ENCODE peak calls at places on chromosome 12, in six cellular contexts. F is sigmoid colon, Q is AG10803, E is GM12864, R is GM06990, Z is mesothelial cell of epicardium. H is an unnamed sample.

GRCh38 chr12:68118096-68118755 is 41.3 kb downstream of the IFNG start:
- DNase-seq in R (no peak), F (no peak), E (no peak), Z (no peak), Q (no peak), H (no peak)

GRCh38 chr12:22499445-22499844 is 44.9 kb downstream of the C2CD5 start:
- DNase-seq in F (no peak), R (no peak), E (no peak), Z (no peak), Q (no peak), H (no peak)

GRCh38 chr12:54879132-54879531 is 24.8 kb downstream of the MUCL1 start:
- DNase-seq in Z (no peak), F (no peak), R (no peak), Q (peak), E (no peak), H (no peak)

GRCh38 chr12:119176267-119177055 is 2.3 kb upstream of the HSPB8 start:
- DNase-seq in Z (peak), R (no peak), E (no peak), Q (peak), F (peak), H (peak)

GRCh38 chr12:16153273-16153672 is 124.2 kb downstream of the SLC15A5 start:
- DNase-seq in F (no peak), E (no peak), R (no peak), Z (no peak), Q (no peak), H (no peak)

GRCh38 chr12:111174283-111175108 is 194.4 kb downstream of the PHETA1 start:
- DNase-seq in R (no peak), Q (no peak), Z (no peak), E (no peak), F (no peak), H (peak)

GRCh38 chr12:54011665-54012532 is 3.1 kb downstream of the HOXC8 start:
- DNase-seq in R (no peak), F (no peak), E (no peak), Q (no peak), Z (no peak), H (no peak)

GRCh38 chr12:39846971-39847661 is 227.5 kb upstream of the ABCD2 start:
- DNase-seq in E (no peak), F (no peak), Q (peak), R (no peak), Z (no peak), H (peak)

GRCh38 chr12:76820888-76821482 is 57.1 kb downstream of the ZDHHC17 start:
- DNase-seq in Q (peak), R (no peak), F (no peak), Z (no peak), E (no peak), H (peak)

GRCh38 chr12:22974865-22975264 is 349.9 kb downstream of the ETNK1 start:
- DNase-seq in F (no peak), Z (no peak), E (no peak), Q (peak), R (no peak), H (peak)

GRCh38 chr12:7642876-7643309 is 22.8 kb downstream of the APOBEC1 start:
- DNase-seq in Q (no peak), E (peak), Z (no peak), R (no peak), F (no peak), H (peak)
- TF ChIP-seq CTCF in Q (peak), E (peak), Z (peak), R (peak), F (no peak), H (peak)

GRCh38 chr12:106680280-106680679 is 94.2 kb upstream of the RIC8B start:
- DNase-seq in E (no peak), Z (no peak), F (no peak), Q (no peak), R (no peak), H (no peak)

GRCh38 chr12:106684497-106684896 is 90.0 kb upstream of the RIC8B start:
- DNase-seq in R (no peak), E (no peak), F (no peak), Z (no peak), Q (no peak), H (no peak)

GRCh38 chr12:106685381-106685780 is 89.1 kb upstream of the RIC8B start:
- DNase-seq in F (no peak), Q (no peak), E (no peak), R (no peak), Z (no peak), H (no peak)

GRCh38 chr12:106681210-106681609 is 93.3 kb upstream of the RIC8B start:
- DNase-seq in Q (no peak), Z (no peak), R (no peak), E (no peak), F (no peak), H (no peak)

DNA sequence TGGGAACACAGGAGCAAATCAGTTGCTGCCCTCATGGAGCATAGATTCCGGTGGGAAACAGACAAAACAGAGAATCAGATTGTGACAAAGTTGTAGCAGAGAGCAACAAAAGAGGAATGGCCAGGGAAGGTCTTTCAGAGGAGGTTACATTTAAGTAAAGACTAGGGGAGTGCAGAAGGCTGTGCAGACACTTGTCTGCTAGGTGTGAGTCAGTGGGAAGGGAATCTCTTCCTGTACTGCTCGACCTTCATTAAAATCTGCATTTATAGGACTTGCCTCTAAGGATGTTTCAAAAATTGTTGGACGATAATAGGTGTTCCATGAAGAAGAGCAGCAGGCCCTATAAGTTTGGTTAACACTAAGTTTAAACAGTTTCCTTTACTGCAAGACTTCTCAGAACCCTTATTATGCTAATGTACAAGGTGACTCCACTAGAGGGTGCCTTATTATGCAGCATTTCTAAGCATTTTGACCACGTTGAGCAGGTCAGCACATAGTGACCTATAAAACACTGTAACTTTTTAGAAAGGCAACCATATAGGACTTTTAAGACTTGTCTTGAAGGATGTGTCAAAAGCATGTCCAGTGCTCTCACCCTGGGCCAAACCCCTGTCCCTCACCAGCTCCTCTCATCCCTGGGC is 91.8 kb upstream of the RIC8B start:
- DNase-seq in F (no peak), Z (no peak), Q (peak), E (peak), R (no peak), H (peak)
- TF ChIP-seq CTCF in F (no peak), Z (no peak), Q (peak), E (peak), R (peak), H (no peak)

DNA sequence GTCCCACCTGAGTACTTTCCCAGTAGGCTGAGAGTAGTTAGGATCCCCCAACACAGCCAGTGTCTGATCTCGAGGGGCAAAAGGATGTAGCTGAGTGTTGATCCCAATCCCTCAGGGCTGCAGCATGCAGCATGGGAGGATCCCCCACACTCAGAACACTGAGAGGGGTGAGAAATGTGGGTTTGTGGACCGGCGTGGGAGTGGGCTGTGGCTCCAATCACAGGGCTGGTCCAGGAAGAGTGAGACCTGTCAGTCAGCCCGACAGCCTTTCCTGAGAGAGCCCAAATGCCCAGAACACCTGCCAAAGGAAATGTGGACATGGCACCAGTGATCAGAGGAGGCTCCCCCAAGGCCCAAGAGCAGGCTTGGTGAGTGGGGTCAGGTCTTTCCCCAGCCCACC is 228.3 kb upstream of the MGAT4C start:
- DNase-seq in Z (no peak), Q (no peak), F (peak), R (no peak), E (no peak), H (no peak)
- TF ChIP-seq CTCF in Z (no peak), Q (no peak), F (no peak), R (no peak), E (no peak), H (no peak)

DNA sequence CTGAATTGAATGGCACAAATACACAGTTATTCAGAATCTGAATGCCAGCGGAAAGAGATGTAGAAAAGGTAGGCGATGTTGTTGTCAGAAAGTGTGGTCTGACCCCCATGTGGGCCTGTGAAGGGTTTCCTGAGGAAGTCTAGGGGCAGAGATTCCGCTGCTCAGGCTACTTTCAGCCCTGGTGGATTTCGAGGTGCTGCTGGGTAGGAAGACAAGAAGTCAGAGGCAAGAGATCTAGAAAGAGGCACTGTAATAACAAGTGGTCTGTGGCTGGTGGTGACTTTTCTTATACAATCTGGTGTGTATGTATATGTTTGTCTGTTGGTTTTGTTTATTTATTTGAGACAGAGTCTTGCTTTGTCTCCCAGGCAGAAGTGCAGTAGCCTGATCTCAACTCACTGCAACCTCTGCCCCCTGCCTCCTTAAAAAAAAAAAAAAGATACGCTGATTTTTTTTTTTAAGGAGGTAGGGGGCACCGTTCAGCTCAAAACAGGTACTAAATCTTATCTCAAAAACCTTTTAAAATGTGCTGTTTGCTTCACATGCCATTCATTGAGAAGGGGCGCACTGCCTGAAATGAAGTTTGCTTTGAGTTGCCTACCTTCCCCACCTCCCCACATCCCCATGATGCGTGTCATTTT is 27.1 kb upstream of the MANSC4 start:
- DNase-seq in F (no peak), R (no peak), Z (no peak), E (no peak), Q (no peak), H (no peak)
- TF ChIP-seq CTCF in F (no peak), R (peak), Z (no peak), E (no peak), Q (no peak), H (no peak)

GRCh38 chr12:121837680-121838079 is 21.0 kb downstream of the HPD start:
- DNase-seq in Q (no peak), Z (no peak), F (no peak), E (no peak), R (no peak), H (no peak)
- TF ChIP-seq CTCF in Q (peak), Z (no peak), F (no peak), E (no peak), R (peak), H (no peak)

DNA sequence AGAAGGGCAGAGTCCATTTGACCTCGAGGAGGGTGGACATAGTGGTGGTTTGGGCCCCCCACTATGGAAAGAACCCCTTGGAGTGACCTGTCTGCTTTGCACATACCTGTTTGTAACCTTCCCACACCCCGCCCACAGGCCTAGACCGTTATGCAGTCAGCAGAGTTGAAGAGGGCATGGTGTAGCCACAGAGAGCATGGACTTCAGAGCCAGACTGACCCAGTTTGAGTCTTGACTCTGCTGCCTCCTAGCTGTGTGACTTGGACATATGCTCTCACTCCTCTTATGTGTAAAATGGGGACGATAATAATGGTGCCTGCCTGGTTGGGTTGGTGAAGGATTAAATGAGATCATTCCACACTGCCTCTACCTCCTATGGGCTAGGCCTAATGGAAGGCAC is 40.9 kb upstream of the NOS1 start:
- DNase-seq in E (no peak), R (no peak), F (no peak), Q (no peak), Z (no peak), H (no peak)
- TF ChIP-seq CTCF in E (no peak), R (no peak), F (no peak), Q (no peak), Z (no peak), H (no peak)

GRCh38 chr12:59020541-59020940 is 100.2 kb upstream of the LRIG3 start:
- DNase-seq in Z (no peak), Q (peak), E (no peak), F (no peak), R (no peak), H (no peak)

GRCh38 chr12:59027199-59027598 is 106.9 kb upstream of the LRIG3 start:
- DNase-seq in R (no peak), E (no peak), F (no peak), Z (no peak), Q (no peak), H (no peak)

GRCh38 chr12:59023861-59024424 is 103.6 kb upstream of the LRIG3 start:
- DNase-seq in E (no peak), Q (peak), R (no peak), F (no peak), Z (no peak), H (no peak)
- TF ChIP-seq CTCF in E (no peak), Q (no peak), R (no peak), F (no peak), Z (no peak), H (no peak)

DNA sequence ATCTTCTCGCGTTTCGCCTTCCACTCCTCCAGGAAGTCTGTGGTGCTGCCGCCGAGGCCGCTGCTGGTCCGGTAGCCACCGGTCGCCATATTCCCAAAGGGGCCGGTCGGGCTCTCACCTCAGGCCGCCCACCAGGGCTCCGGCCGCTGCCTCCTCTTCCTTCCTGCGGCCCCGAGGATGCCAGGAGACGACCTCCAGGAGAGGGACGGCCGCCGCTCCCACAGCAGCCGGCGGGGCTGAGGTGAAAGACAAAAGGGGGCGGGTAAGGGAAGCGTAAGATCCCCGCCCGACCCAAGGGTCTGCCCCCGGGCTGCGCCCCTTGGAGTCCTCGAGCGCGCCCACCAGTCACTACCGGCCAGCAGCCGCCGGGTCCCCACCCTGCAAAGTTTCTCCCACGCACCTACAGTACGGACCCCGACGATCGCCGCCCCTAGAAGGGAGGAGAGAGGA is 583 bp downstream of the PAWR start:
- DNase-seq in Q (peak), Z (peak), F (no peak), E (no peak), R (no peak), H (no peak)
- TF ChIP-seq CTCF in Q (no peak), Z (no peak), F (no peak), E (no peak), R (no peak), H (no peak)

GRCh38 chr12:24510581-24511125 is 438.2 kb downstream of the BCAT1 start:
- DNase-seq in E (no peak), R (no peak), F (no peak), Q (no peak), Z (no peak), H (no peak)
- TF ChIP-seq CTCF in E (no peak), R (no peak), F (no peak), Q (no peak), Z (no peak), H (no peak)